ENCODE peak calls at places on chromosomes 16 and 17, in ten cellular contexts. One of them, this sample, is unnamed.
A peak's percentile ranks its signal among the peaks of the same experiment; 100 is the strongest.

GRCh38 chr17:57989011-57989345 is 924 bp upstream of the VEZF1 start:
- DNase-seq in CD8-positive, alpha-beta memory T cell: no peak
- DNase-seq in tibial artery: peak; percentile 76
- DNase-seq in endodermal cell: peak; percentile 62
- DNase-seq in adrenal gland: peak; percentile 49
- DNase-seq in fibroblast of mammary gland: peak; percentile 49
- DNase-seq in astrocyte of the spinal cord: peak; percentile 36
- DNase-seq in spleen: no peak
- DNase-seq in cardiac muscle cell: no peak
- DNase-seq in H7: no peak
- DNase-seq in this sample: no peak

GRCh38 chr17:77726549-77726957 is 231.9 kb upstream of the TNRC6C start:
- DNase-seq in adrenal gland: no peak
- DNase-seq in endodermal cell: peak; percentile 20
- DNase-seq in astrocyte of the spinal cord: no peak
- DNase-seq in tibial artery: no peak
- DNase-seq in H7: peak; percentile 17
- DNase-seq in CD8-positive, alpha-beta memory T cell: no peak
- DNase-seq in fibroblast of mammary gland: no peak
- DNase-seq in spleen: no peak
- DNase-seq in cardiac muscle cell: no peak
- DNase-seq in this sample: no peak

GRCh38 chr17:73027130-73027741 is 65.3 kb downstream of the SLC39A11 start:
- DNase-seq in H7: no peak
- DNase-seq in spleen: no peak
- DNase-seq in endodermal cell: no peak
- DNase-seq in astrocyte of the spinal cord: peak; percentile 43
- DNase-seq in cardiac muscle cell: peak; percentile 66
- DNase-seq in fibroblast of mammary gland: peak; percentile 73
- DNase-seq in adrenal gland: no peak
- DNase-seq in CD8-positive, alpha-beta memory T cell: no peak
- DNase-seq in tibial artery: no peak
- DNase-seq in this sample: no peak

GRCh38 chr17:27546624-27547300 is 84.2 kb upstream of the LGALS9 start:
- DNase-seq in fibroblast of mammary gland: no peak
- DNase-seq in H7: no peak
- DNase-seq in tibial artery: no peak
- DNase-seq in cardiac muscle cell: no peak
- DNase-seq in adrenal gland: no peak
- DNase-seq in spleen: peak; percentile 34
- DNase-seq in endodermal cell: no peak
- DNase-seq in CD8-positive, alpha-beta memory T cell: no peak
- DNase-seq in astrocyte of the spinal cord: peak; percentile 54
- DNase-seq in this sample: no peak

GRCh38 chr16:53449816-53450517 is 15.7 kb downstream of the RBL2 start:
- DNase-seq in adrenal gland: no peak
- DNase-seq in CD8-positive, alpha-beta memory T cell: no peak
- DNase-seq in cardiac muscle cell: no peak
- DNase-seq in endodermal cell: no peak
- DNase-seq in spleen: no peak
- DNase-seq in fibroblast of mammary gland: no peak
- DNase-seq in tibial artery: no peak
- DNase-seq in astrocyte of the spinal cord: no peak
- DNase-seq in H7: no peak
- DNase-seq in this sample: no peak

GRCh38 chr17:77571562-77571981 is 386.9 kb upstream of the TNRC6C start:
- DNase-seq in endodermal cell: no peak
- DNase-seq in astrocyte of the spinal cord: no peak
- DNase-seq in cardiac muscle cell: peak; percentile 66
- DNase-seq in adrenal gland: no peak
- DNase-seq in H7: peak; percentile 53
- DNase-seq in fibroblast of mammary gland: no peak
- DNase-seq in spleen: peak; percentile 72
- DNase-seq in CD8-positive, alpha-beta memory T cell: no peak
- DNase-seq in tibial artery: peak; percentile 69
- DNase-seq in this sample: no peak

GRCh38 chr16:17829826-17830225 is 359.1 kb upstream of the XYLT1 start:
- DNase-seq in cardiac muscle cell: no peak
- DNase-seq in astrocyte of the spinal cord: no peak
- DNase-seq in spleen: no peak
- DNase-seq in fibroblast of mammary gland: peak; percentile 45
- DNase-seq in H7: no peak
- DNase-seq in tibial artery: no peak
- DNase-seq in adrenal gland: no peak
- DNase-seq in CD8-positive, alpha-beta memory T cell: no peak
- DNase-seq in endodermal cell: no peak
- DNase-seq in this sample: no peak

GRCh38 chr17:77458202-77459017 is 317.6 kb downstream of the SEC14L1 start:
- DNase-seq in tibial artery: peak; percentile 59
- DNase-seq in cardiac muscle cell: no peak
- DNase-seq in CD8-positive, alpha-beta memory T cell: no peak
- DNase-seq in fibroblast of mammary gland: no peak
- DNase-seq in endodermal cell: no peak
- DNase-seq in astrocyte of the spinal cord: no peak
- DNase-seq in adrenal gland: no peak
- DNase-seq in H7: no peak
- DNase-seq in spleen: no peak
- DNase-seq in this sample: no peak

GRCh38 chr16:51500306-51500705 is 349.2 kb upstream of the SALL1 start:
- DNase-seq in CD8-positive, alpha-beta memory T cell: no peak
- DNase-seq in endodermal cell: no peak
- DNase-seq in fibroblast of mammary gland: peak; percentile 74
- DNase-seq in adrenal gland: no peak
- DNase-seq in spleen: no peak
- DNase-seq in astrocyte of the spinal cord: peak; percentile 56
- DNase-seq in cardiac muscle cell: no peak
- DNase-seq in tibial artery: no peak
- DNase-seq in H7: no peak
- DNase-seq in this sample: no peak

GRCh38 chr17:64565563-64565962 is 58.8 kb downstream of the CEP95 start:
- DNase-seq in H7: no peak
- DNase-seq in CD8-positive, alpha-beta memory T cell: no peak
- DNase-seq in spleen: no peak
- DNase-seq in fibroblast of mammary gland: no peak
- DNase-seq in adrenal gland: no peak
- DNase-seq in endodermal cell: no peak
- DNase-seq in cardiac muscle cell: no peak
- DNase-seq in astrocyte of the spinal cord: no peak
- DNase-seq in tibial artery: no peak
- DNase-seq in this sample: no peak

GRCh38 chr17:72205357-72205756 is 84.5 kb downstream of the SOX9 start:
- DNase-seq in fibroblast of mammary gland: no peak
- DNase-seq in tibial artery: no peak
- DNase-seq in endodermal cell: peak; percentile 76
- DNase-seq in CD8-positive, alpha-beta memory T cell: no peak
- DNase-seq in H7: peak; percentile 46
- DNase-seq in adrenal gland: no peak
- DNase-seq in cardiac muscle cell: no peak
- DNase-seq in spleen: no peak
- DNase-seq in astrocyte of the spinal cord: no peak
- DNase-seq in this sample: no peak

GRCh38 chr17:31528291-31528874 is 136.9 kb downstream of the RAB11FIP4 start:
- DNase-seq in astrocyte of the spinal cord: no peak
- DNase-seq in adrenal gland: no peak
- DNase-seq in fibroblast of mammary gland: no peak
- DNase-seq in endodermal cell: no peak
- DNase-seq in tibial artery: no peak
- DNase-seq in H7: no peak
- DNase-seq in spleen: peak; percentile 59
- DNase-seq in cardiac muscle cell: no peak
- DNase-seq in CD8-positive, alpha-beta memory T cell: no peak
- DNase-seq in this sample: no peak

GRCh38 chr16:24834459-24835335 is 11.1 kb upstream of the SLC5A11 start:
- DNase-seq in adrenal gland: no peak
- DNase-seq in astrocyte of the spinal cord: peak; percentile 41
- DNase-seq in fibroblast of mammary gland: peak; percentile 53
- DNase-seq in spleen: no peak
- DNase-seq in H7: peak; percentile 69
- DNase-seq in CD8-positive, alpha-beta memory T cell: no peak
- DNase-seq in tibial artery: no peak
- DNase-seq in endodermal cell: peak; percentile 81
- DNase-seq in cardiac muscle cell: peak; percentile 53
- DNase-seq in this sample: peak; percentile 72

DNA sequence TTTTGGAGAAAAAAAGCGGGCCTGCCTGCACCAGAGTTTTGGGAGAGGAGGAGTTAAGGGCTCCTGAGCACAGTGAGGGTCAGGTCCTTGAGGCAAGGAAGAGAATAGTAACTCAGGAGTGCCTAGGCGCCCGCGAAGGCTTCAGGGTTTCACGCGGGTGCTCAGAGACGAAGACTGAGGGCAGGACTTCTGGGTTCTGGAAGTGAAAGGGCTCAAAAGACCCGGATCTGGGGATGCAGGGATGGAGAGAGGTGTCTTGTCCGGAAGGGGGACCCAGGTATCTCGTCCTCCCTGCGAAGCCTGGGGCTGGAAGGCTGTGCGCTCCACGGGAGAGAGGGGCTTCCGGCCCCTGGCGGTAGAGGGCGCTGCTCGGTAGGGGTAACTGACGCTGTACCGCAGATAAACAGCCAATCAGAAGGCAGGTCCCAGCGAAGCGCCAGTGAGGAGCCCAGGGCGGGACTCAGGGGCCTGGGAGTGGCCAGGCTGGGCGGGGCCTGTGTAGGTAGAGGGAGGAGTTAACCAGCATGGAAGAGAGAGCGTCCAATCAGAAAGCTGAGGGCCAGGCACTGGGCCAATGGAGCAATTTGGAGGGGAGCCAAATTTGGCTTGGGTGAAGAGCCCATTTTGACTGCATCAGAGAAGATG is 729 bp downstream of the TGFB1I1 start:
- DNase-seq in CD8-positive, alpha-beta memory T cell: peak; percentile 22
- DNase-seq in spleen: peak; percentile 80
- DNase-seq in fibroblast of mammary gland: peak; percentile 94
- DNase-seq in cardiac muscle cell: peak; percentile 97
- DNase-seq in endodermal cell: peak; percentile 91
- DNase-seq in adrenal gland: peak; percentile 94
- DNase-seq in astrocyte of the spinal cord: peak; percentile 95
- DNase-seq in tibial artery: peak; percentile 98
- DNase-seq in H7: peak; percentile 97
- DNase-seq in this sample: peak; percentile 85
- H3K4me3 ChIP-seq in CD8-positive, alpha-beta memory T cell: peak overlapping the region; percentile 22
- H3K4me3 ChIP-seq in spleen: peak overlapping the region; percentile 36
- H3K4me3 ChIP-seq in fibroblast of mammary gland: peak overlapping the region; percentile 80
- H3K4me3 ChIP-seq in cardiac muscle cell: peak overlapping the region; percentile 65
- H3K4me3 ChIP-seq in endodermal cell: peak overlapping the region; percentile 77
- H3K4me3 ChIP-seq in adrenal gland: no peak overlapping the region
- H3K4me3 ChIP-seq in astrocyte of the spinal cord: peak overlapping the region; percentile 82
- H3K4me3 ChIP-seq in tibial artery: peak overlapping the region; percentile 84
- H3K4me3 ChIP-seq in H7: peak overlapping the region; percentile 68
- H3K4me3 ChIP-seq in this sample: peak overlapping the region; percentile 28

GRCh38 chr17:38507921-38508569 is 79.8 kb downstream of the ARHGAP23 start:
- DNase-seq in spleen: no peak
- DNase-seq in endodermal cell: peak; percentile 56
- DNase-seq in fibroblast of mammary gland: no peak
- DNase-seq in cardiac muscle cell: no peak
- DNase-seq in astrocyte of the spinal cord: no peak
- DNase-seq in adrenal gland: no peak
- DNase-seq in CD8-positive, alpha-beta memory T cell: no peak
- DNase-seq in H7: peak; percentile 25
- DNase-seq in tibial artery: no peak
- DNase-seq in this sample: no peak

GRCh38 chr17:38508570-38508950 is 80.3 kb downstream of the ARHGAP23 start:
- DNase-seq in fibroblast of mammary gland: no peak
- DNase-seq in H7: peak; percentile 65
- DNase-seq in astrocyte of the spinal cord: no peak
- DNase-seq in tibial artery: no peak
- DNase-seq in cardiac muscle cell: no peak
- DNase-seq in spleen: no peak
- DNase-seq in endodermal cell: peak; percentile 78
- DNase-seq in CD8-positive, alpha-beta memory T cell: no peak
- DNase-seq in adrenal gland: no peak
- DNase-seq in this sample: no peak

GRCh38 chr17:38510424-38511125 is 82.3 kb downstream of the ARHGAP23 start:
- DNase-seq in endodermal cell: peak; percentile 90
- DNase-seq in spleen: no peak
- DNase-seq in fibroblast of mammary gland: no peak
- DNase-seq in astrocyte of the spinal cord: peak; percentile 35
- DNase-seq in tibial artery: no peak
- DNase-seq in cardiac muscle cell: peak; percentile 50
- DNase-seq in CD8-positive, alpha-beta memory T cell: no peak
- DNase-seq in H7: peak; percentile 94
- DNase-seq in adrenal gland: no peak
- DNase-seq in this sample: no peak

GRCh38 chr17:38509772-38510423 is 81.6 kb downstream of the ARHGAP23 start:
- DNase-seq in spleen: no peak
- DNase-seq in endodermal cell: peak; percentile 86
- DNase-seq in fibroblast of mammary gland: no peak
- DNase-seq in adrenal gland: no peak
- DNase-seq in tibial artery: no peak
- DNase-seq in H7: peak; percentile 87
- DNase-seq in cardiac muscle cell: peak; percentile 38
- DNase-seq in astrocyte of the spinal cord: no peak
- DNase-seq in CD8-positive, alpha-beta memory T cell: no peak
- DNase-seq in this sample: no peak

GRCh38 chr17:38509008-38509771 is 80.9 kb downstream of the ARHGAP23 start:
- DNase-seq in H7: peak; percentile 98
- DNase-seq in cardiac muscle cell: peak; percentile 93
- DNase-seq in tibial artery: peak; percentile 76
- DNase-seq in astrocyte of the spinal cord: peak; percentile 92
- DNase-seq in spleen: peak; percentile 87
- DNase-seq in fibroblast of mammary gland: peak; percentile 86
- DNase-seq in adrenal gland: peak; percentile 79
- DNase-seq in endodermal cell: peak; percentile 99
- DNase-seq in CD8-positive, alpha-beta memory T cell: peak; percentile 47
- DNase-seq in this sample: peak; percentile 74
- H3K4me3 ChIP-seq in H7: peak overlapping the region; percentile 37
- H3K4me3 ChIP-seq in cardiac muscle cell: peak overlapping the region; percentile 11
- H3K4me3 ChIP-seq in tibial artery: no peak overlapping the region
- H3K4me3 ChIP-seq in astrocyte of the spinal cord: peak overlapping the region; percentile 16
- H3K4me3 ChIP-seq in spleen: no peak overlapping the region
- H3K4me3 ChIP-seq in fibroblast of mammary gland: no peak overlapping the region
- H3K4me3 ChIP-seq in adrenal gland: no peak overlapping the region
- H3K4me3 ChIP-seq in endodermal cell: no peak overlapping the region
- H3K4me3 ChIP-seq in CD8-positive, alpha-beta memory T cell: peak overlapping the region; percentile 37
- H3K4me3 ChIP-seq in this sample: no peak overlapping the region

GRCh38 chr16:66380421-66380820 is 13.9 kb downstream of the CDH5 start:
- DNase-seq in H7: no peak
- DNase-seq in endodermal cell: no peak
- DNase-seq in spleen: no peak
- DNase-seq in CD8-positive, alpha-beta memory T cell: no peak
- DNase-seq in fibroblast of mammary gland: no peak
- DNase-seq in astrocyte of the spinal cord: no peak
- DNase-seq in tibial artery: peak; percentile 0
- DNase-seq in adrenal gland: no peak
- DNase-seq in cardiac muscle cell: no peak
- DNase-seq in this sample: no peak
- H3K4me3 ChIP-seq in H7: no peak overlapping the region
- H3K4me3 ChIP-seq in endodermal cell: no peak overlapping the region
- H3K4me3 ChIP-seq in spleen: no peak overlapping the region
- H3K4me3 ChIP-seq in CD8-positive, alpha-beta memory T cell: no peak overlapping the region
- H3K4me3 ChIP-seq in fibroblast of mammary gland: no peak overlapping the region
- H3K4me3 ChIP-seq in astrocyte of the spinal cord: no peak overlapping the region
- H3K4me3 ChIP-seq in tibial artery: no peak overlapping the region
- H3K4me3 ChIP-seq in adrenal gland: no peak overlapping the region
- H3K4me3 ChIP-seq in cardiac muscle cell: no peak overlapping the region
- H3K4me3 ChIP-seq in this sample: no peak overlapping the region

DNA sequence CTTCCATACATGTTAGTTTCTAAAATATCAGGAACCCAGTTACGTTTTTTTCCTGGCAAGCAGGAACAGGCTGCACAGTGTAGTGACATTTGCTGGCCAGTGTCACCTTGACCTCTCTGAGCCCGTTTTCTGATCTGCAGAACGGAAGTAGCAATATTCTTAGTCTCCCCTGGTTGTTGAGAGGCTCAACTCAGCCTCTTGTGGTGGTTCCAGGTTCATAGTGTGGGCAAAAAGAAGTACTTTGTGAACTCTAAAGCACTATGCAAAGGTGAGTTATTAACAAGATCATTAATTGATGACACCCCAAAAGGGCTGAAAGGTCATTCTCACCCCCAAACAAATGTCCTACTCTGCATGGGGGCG is 15.7 kb downstream of the IGF2BP1 start:
- DNase-seq in fibroblast of mammary gland: no peak
- DNase-seq in endodermal cell: no peak
- DNase-seq in cardiac muscle cell: no peak
- DNase-seq in tibial artery: no peak
- DNase-seq in H7: no peak
- DNase-seq in CD8-positive, alpha-beta memory T cell: no peak
- DNase-seq in astrocyte of the spinal cord: no peak
- DNase-seq in adrenal gland: no peak
- DNase-seq in spleen: no peak
- DNase-seq in this sample: no peak
- H3K4me3 ChIP-seq in fibroblast of mammary gland: no peak overlapping the region
- H3K4me3 ChIP-seq in endodermal cell: peak overlapping the region; percentile 71
- H3K4me3 ChIP-seq in cardiac muscle cell: peak overlapping the region; percentile 26
- H3K4me3 ChIP-seq in tibial artery: no peak overlapping the region
- H3K4me3 ChIP-seq in H7: peak overlapping the region; percentile 47
- H3K4me3 ChIP-seq in CD8-positive, alpha-beta memory T cell: no peak overlapping the region
- H3K4me3 ChIP-seq in astrocyte of the spinal cord: no peak overlapping the region
- H3K4me3 ChIP-seq in adrenal gland: no peak overlapping the region
- H3K4me3 ChIP-seq in spleen: no peak overlapping the region
- H3K4me3 ChIP-seq in this sample: no peak overlapping the region